ENCODE peak calls at places on chromosomes 13 and 19, in four cellular contexts. F is HL-60, R is K562, V is GM12878. G is an unnamed sample.

GRCh38 chr19:35752746-35753350 is 4.0 kb downstream of the HSPB6 start:
- DNase-seq in V (no peak), F (no peak), R (no peak), G (no peak)

GRCh38 chr13:69706807-69707206 is 400.8 kb upstream of the ATXN8OS start:
- DNase-seq in F (no peak), R (no peak), V (no peak), G (no peak)

GRCh38 chr13:35700661-35701060 is 224.2 kb upstream of the MAB21L1 start:
- DNase-seq in F (no peak), V (no peak), R (no peak), G (no peak)

GRCh38 chr19:57888107-57888493 is 737 bp downstream of the ZNF814 start:
- DNase-seq in V (no peak), R (no peak), F (no peak), G (no peak)

GRCh38 chr19:11481777-11482383 is 1.0 kb upstream of the ELAVL3 start:
- DNase-seq in R (peak), V (peak), F (peak), G (peak)

GRCh38 chr19:4052114-4052992 is 14.3 kb downstream of the ZBTB7A start:
- DNase-seq in F (peak), V (no peak), R (no peak), G (no peak)

GRCh38 chr13:106349080-106349841 is 186.2 kb downstream of the EFNB2 start:
- DNase-seq in R (no peak), F (no peak), V (no peak), G (no peak)

GRCh38 chr13:35712907-35713685 is 236.6 kb upstream of the MAB21L1 start:
- DNase-seq in V (no peak), R (no peak), F (no peak), G (no peak)

GRCh38 chr13:110536006-110536693 is 25.4 kb downstream of the RAB20 start:
- DNase-seq in F (peak), R (no peak), V (no peak), G (peak)

GRCh38 chr19:40549007-40549708 is 27.5 kb upstream of the SHKBP1 start:
- DNase-seq in R (peak), V (no peak), F (peak), G (peak)

GRCh38 chr13:77779461-77780272 is 82.2 kb downstream of the SLAIN1 start:
- DNase-seq in V (peak), F (peak), R (no peak), G (peak)

GRCh38 chr13:92074658-92075057 is 676.2 kb downstream of the GPC5 start:
- DNase-seq in V (no peak), R (no peak), F (no peak), G (peak)

GRCh38 chr13:105982219-105982618 is 553.2 kb downstream of the EFNB2 start:
- DNase-seq in F (no peak), R (no peak), V (no peak), G (no peak)

GRCh38 chr19:36097036-36097435 is 13.9 kb upstream of the OVOL3 start:
- DNase-seq in F (no peak), V (no peak), R (no peak), G (no peak)

GRCh38 chr13:47678201-47678963 is 322.7 kb downstream of the SUCLA2 start:
- DNase-seq in F (no peak), R (no peak), V (no peak), G (no peak)

GRCh38 chr19:15815306-15815705 is at the start of gene OR10H1:
- DNase-seq in V (no peak), F (no peak), R (no peak), G (no peak)

GRCh38 chr13:98978280-98978679 is 416 bp upstream of the DOCK9 start:
- DNase-seq in V (no peak), R (no peak), F (no peak), G (no peak)

GRCh38 chr19:51250786-51251452 is at the start of gene SIGLECL1:
- DNase-seq in R (no peak), V (no peak), F (no peak), G (no peak)

GRCh38 chr13:44763604-44764311 is 187.6 kb upstream of the TSC22D1 start:
- DNase-seq in R (no peak), V (no peak), F (no peak), G (no peak)

GRCh38 chr13:112435973-112436372 is 59.8 kb downstream of the SPACA7 start:
- DNase-seq in R (no peak), V (no peak), F (no peak), G (no peak)

GRCh38 chr13:40665061-40665753 is 1.2 kb downstream of the FOXO1 start:
- DNase-seq in R (peak), F (no peak), V (no peak), G (peak)

GRCh38 chr13:110971486-110971885 is 56.6 kb upstream of the ANKRD10 start:
- DNase-seq in V (no peak), F (no peak), R (no peak), G (no peak)

GRCh38 chr13:60654405-60654804 is 257.4 kb downstream of the TDRD3 start:
- DNase-seq in R (no peak), F (no peak), V (no peak), G (no peak)

GRCh38 chr19:45595814-45596213 is 6.2 kb downstream of the GPR4 start:
- DNase-seq in F (no peak), V (no peak), R (no peak), G (no peak)

GRCh38 chr19:40585677-40586422 is 9.2 kb downstream of the SHKBP1 start:
- DNase-seq in V (no peak), F (peak), R (no peak), G (no peak)

GRCh38 chr19:5083547-5083965 is 114.6 kb downstream of the KDM4B start:
- DNase-seq in R (peak), V (no peak), F (no peak), G (no peak)

GRCh38 chr19:8449830-8450229 is 5.1 kb downstream of the HNRNPM start:
- DNase-seq in V (no peak), R (no peak), F (no peak), G (no peak)

GRCh38 chr13:96836733-96837132 is 157.5 kb downstream of the OXGR1 start:
- DNase-seq in F (no peak), R (no peak), V (no peak), G (no peak)

GRCh38 chr19:676343-677105 is at the start of gene FSTL3:
- DNase-seq in R (peak), F (no peak), V (no peak), G (no peak)

GRCh38 chr19:13086341-13086740 is 16.3 kb downstream of the LYL1 start:
- DNase-seq in F (no peak), V (no peak), R (no peak), G (no peak)

GRCh38 chr19:18675779-18676178 is 7.7 kb upstream of the CRTC1 start:
- DNase-seq in F (no peak), V (no peak), R (peak), G (no peak)

GRCh38 chr13:74082741-74083160 is 51.5 kb downstream of the KLF12 start:
- DNase-seq in V (no peak), F (no peak), R (no peak), G (no peak)

GRCh38 chr13:107376393-107377085 is 808.6 kb upstream of the ARGLU1 start:
- DNase-seq in R (no peak), V (no peak), F (no peak), G (no peak)

GRCh38 chr13:99178636-99179035 is 22.0 kb upstream of the UBAC2 start:
- DNase-seq in V (no peak), R (no peak), F (peak), G (no peak)

GRCh38 chr19:40605201-40605971 is 4.2 kb downstream of the LTBP4 start:
- DNase-seq in R (peak), F (peak), V (peak), G (peak)

GRCh38 chr19:46745030-46745429 is 827 bp upstream of the FKRP start:
- DNase-seq in R (no peak), V (no peak), F (no peak), G (no peak)

DNA sequence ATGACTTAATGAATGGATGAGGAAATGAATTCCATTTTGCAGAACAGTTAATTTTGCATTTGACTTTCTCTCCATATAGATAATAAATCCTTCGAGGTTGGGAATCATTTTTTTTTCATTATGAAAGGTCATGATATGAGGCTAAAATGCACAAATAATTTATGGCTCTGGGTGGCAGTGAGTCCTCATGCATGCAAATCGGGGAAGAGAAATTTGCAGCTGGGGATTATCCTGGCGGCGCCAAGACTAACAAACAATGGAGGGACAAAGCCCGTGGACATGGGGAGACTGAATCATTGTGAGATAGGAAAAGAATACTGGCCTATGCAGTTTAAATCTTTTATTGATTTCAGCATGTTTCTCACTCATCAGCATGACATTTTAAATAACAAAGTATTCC is 102.2 kb downstream of the ERCC5 start:
- DNase-seq in R (no peak), V (no peak), F (no peak), G (no peak)
- TF ChIP-seq SPI1 in R (no peak), V (no peak), F (no peak), G (no peak)

DNA sequence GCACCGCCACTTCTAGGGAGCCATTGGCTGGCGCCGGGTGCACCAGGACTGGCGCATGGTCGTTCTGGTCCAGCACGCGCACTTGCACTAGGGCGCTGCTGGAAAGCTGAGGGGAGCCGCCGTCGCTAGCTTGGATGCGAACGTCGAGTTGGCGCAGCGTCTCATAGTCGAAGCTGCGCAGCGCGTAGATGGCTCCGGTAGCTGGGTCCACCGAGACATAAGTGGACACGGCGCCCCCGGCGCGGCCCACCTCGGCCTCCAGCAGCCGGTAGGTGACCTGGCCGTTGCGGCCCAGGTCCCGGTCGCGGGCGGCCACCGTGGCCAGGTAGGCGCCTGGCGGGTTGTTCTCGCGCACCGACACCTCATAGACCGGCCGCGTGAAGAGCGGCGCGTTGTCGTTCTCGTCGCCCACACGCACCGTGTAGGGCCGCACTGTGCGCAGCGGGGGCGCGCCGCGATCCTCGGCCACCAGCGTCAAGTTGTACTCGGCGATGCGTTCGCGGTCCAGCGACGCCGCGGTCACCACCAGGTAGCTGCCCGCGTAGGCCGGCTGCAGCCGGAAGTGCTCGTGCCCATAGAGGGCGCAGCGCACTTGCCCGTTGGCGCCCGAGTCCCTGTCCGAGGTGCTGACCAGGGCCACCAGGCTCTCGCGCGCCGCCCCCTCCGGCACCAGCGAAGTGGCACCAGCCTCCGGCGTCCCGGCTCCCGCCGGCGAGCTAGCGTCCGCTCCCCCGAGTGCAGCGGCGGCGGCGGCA is 1.7 kb downstream of the PCDH8 start:
- DNase-seq in F (no peak), R (no peak), V (no peak), G (no peak)
- TF ChIP-seq SPI1 in F (no peak), R (no peak), V (no peak), G (no peak)

GRCh38 chr19:9958451-9958850 is 22.1 kb upstream of the OLFM2 start:
- DNase-seq in V (no peak), R (no peak), F (no peak), G (no peak)
- TF ChIP-seq SPI1 in V (no peak), R (no peak), F (no peak), G (no peak)

DNA sequence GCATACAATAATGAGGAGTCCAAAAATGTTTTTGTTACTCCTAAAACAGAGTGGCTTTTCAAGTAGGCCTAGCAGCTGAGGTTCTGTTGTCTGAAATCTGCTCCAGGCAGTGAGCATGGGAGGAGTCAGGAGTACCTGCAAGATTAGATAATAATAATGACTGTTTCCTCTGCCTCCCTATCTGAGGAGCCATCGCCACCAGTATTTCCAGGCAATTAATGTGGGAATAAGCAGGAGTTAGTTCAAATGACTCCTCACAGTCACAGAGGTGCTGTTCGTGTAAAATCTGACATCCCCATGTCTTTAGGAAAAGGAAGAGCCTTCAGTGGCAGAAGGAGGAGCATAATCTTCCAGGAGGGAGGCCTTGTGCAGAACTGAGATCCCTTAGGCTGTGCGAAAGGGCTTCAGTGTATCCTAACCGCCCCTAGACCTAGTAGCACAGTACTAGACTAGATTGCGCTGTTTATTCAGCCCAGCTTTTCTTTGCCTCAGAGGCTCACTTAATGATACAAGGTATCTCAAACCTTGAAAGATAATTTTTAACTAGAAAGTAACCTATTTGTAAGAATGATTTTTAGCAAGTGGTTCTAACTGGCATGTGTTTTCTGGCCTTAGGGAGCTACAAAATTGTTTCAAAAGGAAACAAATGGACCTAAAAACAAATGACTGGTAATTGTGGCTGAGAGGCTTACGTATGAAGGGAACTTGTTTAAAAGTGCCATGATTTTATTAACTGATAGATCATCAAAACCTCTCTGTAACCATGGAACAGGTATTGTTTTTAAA is 49.0 kb downstream of the FREM2 start:
- DNase-seq in F (no peak), V (no peak), R (no peak), G (no peak)
- TF ChIP-seq SPI1 in F (no peak), V (no peak), R (no peak), G (no peak)

GRCh38 chr13:27621116-27621365 is 651 bp upstream of the POLR1D start:
- DNase-seq in F (no peak), V (no peak), R (no peak), G (no peak)

GRCh38 chr13:27619093-27619705 is 1.1 kb downstream of the LNX2 start:
- DNase-seq in V (no peak), R (no peak), F (no peak), G (no peak)

GRCh38 chr13:27621366-27622101 is at the start of gene POLR1D:
- DNase-seq in V (peak), R (peak), F (peak), G (peak)

GRCh38 chr13:27619711-27620376 is 485 bp downstream of the LNX2 start:
- DNase-seq in F (no peak), V (no peak), R (no peak), G (peak)

GRCh38 chr13:27620377-27621115 is at the start of gene LNX2:
- DNase-seq in R (peak), F (peak), V (peak), G (peak)
- TF ChIP-seq SPI1 in R (no peak), F (no peak), V (no peak), G (no peak)

DNA sequence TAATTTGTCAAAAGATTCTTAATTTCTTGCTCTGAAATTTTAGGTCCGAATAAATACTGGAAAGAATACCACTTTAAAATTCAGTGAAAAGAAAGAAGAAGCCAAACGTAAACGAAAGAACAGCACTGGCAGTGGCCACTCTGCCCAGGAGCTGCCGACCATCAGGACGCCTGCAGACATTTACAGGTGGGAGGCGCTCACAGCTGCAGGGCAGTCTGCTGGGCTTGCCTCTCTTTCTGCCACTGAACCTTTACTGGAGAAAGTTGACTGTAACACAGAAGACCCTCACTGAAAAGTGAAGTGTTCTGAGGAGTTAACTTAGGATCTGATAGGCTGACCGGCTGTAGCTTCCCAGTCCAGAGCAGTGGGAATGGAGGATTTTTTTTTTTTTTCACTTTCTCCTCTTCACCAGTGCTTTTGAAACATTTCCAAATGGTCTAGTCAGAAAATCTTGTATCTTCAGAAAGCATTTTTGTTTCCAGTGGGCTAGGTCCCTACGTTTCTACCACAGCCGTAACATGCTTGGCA is 69.1 kb downstream of the URI1 start:
- DNase-seq in V (no peak), R (peak), F (no peak), G (no peak)
- TF ChIP-seq SPI1 in V (no peak), R (no peak), F (no peak), G (no peak)

GRCh38 chr13:27039171-27039701 is 132.4 kb downstream of the USP12 start:
- DNase-seq in F (no peak), R (no peak), V (no peak), G (no peak)
- TF ChIP-seq SPI1 in F (no peak), R (no peak), V (no peak), G (no peak)